ENCODE peak calls at places on chromosome 2, in ten cellular contexts. N is prostate gland, Y is GM12878, X is K562, Z is endothelial cell of umbilical vein, I is spleen, R is GM23338, C is sigmoid colon, L is HCT116, T is SK-N-SH. Q is an unnamed sample.

GRCh38 chr2:26245231-26245732 is 543 bp downstream of the HADHB start:
- DNase-seq in N (peak; percentile 24), Y (peak; percentile 15), X (peak; percentile 30), Z (no peak), I (peak; percentile 87), R (peak; percentile 61), C (peak; percentile 69), L (no peak), T (peak; percentile 62), Q (no peak)

GRCh38 chr2:207180741-207181140 is 15.0 kb upstream of the KLF7 start:
- DNase-seq in N (no peak), Y (no peak), X (no peak), Z (no peak), I (no peak), R (no peak), C (no peak), L (no peak), T (no peak), Q (no peak)

GRCh38 chr2:180196419-180196977 is 189.4 kb upstream of the CWC22 start:
- DNase-seq in N (no peak), Y (no peak), X (no peak), Z (no peak), I (no peak), R (peak; percentile 63), C (no peak), L (no peak), T (no peak), Q (no peak)

GRCh38 chr2:126059379-126059778 is 596.6 kb upstream of the GYPC start:
- DNase-seq in N (no peak), Y (no peak), X (no peak), Z (no peak), I (no peak), R (peak; percentile 0), C (no peak), L (no peak), T (no peak), Q (no peak)

GRCh38 chr2:152402780-152403388 is 67.9 kb downstream of the FMNL2 start:
- DNase-seq in N (no peak), Y (no peak), X (no peak), Z (no peak), I (no peak), R (no peak), C (no peak), L (no peak), T (no peak), Q (no peak)

GRCh38 chr2:11553661-11554429 is 20.0 kb downstream of the GREB1 start:
- DNase-seq in N (no peak), Y (no peak), X (no peak), Z (no peak), I (peak; percentile 22), R (no peak), C (no peak), L (no peak), T (no peak), Q (peak; percentile 25)

GRCh38 chr2:14760169-14760568 is 127.7 kb downstream of the LRATD1 start:
- DNase-seq in N (no peak), Y (no peak), X (no peak), Z (no peak), I (no peak), R (no peak), C (no peak), L (no peak), T (no peak), Q (no peak)

GRCh38 chr2:224837558-224837957 is 121.4 kb upstream of the CCDC195 start:
- DNase-seq in N (no peak), Y (no peak), X (no peak), Z (peak; percentile 95), I (no peak), R (no peak), C (no peak), L (no peak), T (no peak), Q (no peak)

GRCh38 chr2:131035112-131035825 is 58.0 kb downstream of the FAM168B start:
- DNase-seq in N (no peak), Y (no peak), X (no peak), Z (no peak), I (peak; percentile 54), R (peak; percentile 46), C (peak; percentile 55), L (no peak), T (peak; percentile 82), Q (no peak)

GRCh38 chr2:181776336-181776735 is 96.0 kb upstream of the NEUROD1 start:
- DNase-seq in N (no peak), Y (no peak), X (no peak), Z (peak; percentile 65), I (no peak), R (no peak), C (no peak), L (no peak), T (no peak), Q (no peak)

GRCh38 chr2:46540496-46541342 is 61.4 kb downstream of the TMEM247 start:
- DNase-seq in N (no peak), Y (no peak), X (no peak), Z (peak; percentile 10), I (no peak), R (no peak), C (no peak), L (no peak), T (no peak), Q (peak; percentile 90)

GRCh38 chr2:43193652-43193995 is 32.8 kb downstream of the ZFP36L2 start:
- DNase-seq in N (no peak), Y (no peak), X (peak; percentile 39), Z (no peak), I (no peak), R (no peak), C (no peak), L (no peak), T (no peak), Q (no peak)

GRCh38 chr2:43190305-43191052 is 35.9 kb downstream of the ZFP36L2 start:
- DNase-seq in N (no peak), Y (no peak), X (peak; percentile 69), Z (no peak), I (no peak), R (no peak), C (no peak), L (no peak), T (no peak), Q (no peak)

GRCh38 chr2:43193996-43194869 is 32.2 kb downstream of the ZFP36L2 start:
- DNase-seq in N (no peak), Y (peak; percentile 53), X (no peak), Z (no peak), I (no peak), R (no peak), C (no peak), L (no peak), T (no peak), Q (no peak)

GRCh38 chr2:43192039-43192438 is 34.4 kb downstream of the ZFP36L2 start:
- DNase-seq in N (no peak), Y (no peak), X (peak; percentile 43), Z (no peak), I (no peak), R (peak; percentile 83), C (no peak), L (no peak), T (no peak), Q (no peak)

GRCh38 chr2:43192939-43193651 is 33.3 kb downstream of the ZFP36L2 start:
- DNase-seq in N (no peak), Y (no peak), X (no peak), Z (no peak), I (no peak), R (no peak), C (no peak), L (no peak), T (no peak), Q (no peak)
- TF ChIP-seq POLR2AphosphoS5 in N (no peak), Y (no peak), X (no peak), Z (no peak), I (no peak), R (no peak), C (no peak), L (no peak), T (no peak), Q (no peak)

DNA sequence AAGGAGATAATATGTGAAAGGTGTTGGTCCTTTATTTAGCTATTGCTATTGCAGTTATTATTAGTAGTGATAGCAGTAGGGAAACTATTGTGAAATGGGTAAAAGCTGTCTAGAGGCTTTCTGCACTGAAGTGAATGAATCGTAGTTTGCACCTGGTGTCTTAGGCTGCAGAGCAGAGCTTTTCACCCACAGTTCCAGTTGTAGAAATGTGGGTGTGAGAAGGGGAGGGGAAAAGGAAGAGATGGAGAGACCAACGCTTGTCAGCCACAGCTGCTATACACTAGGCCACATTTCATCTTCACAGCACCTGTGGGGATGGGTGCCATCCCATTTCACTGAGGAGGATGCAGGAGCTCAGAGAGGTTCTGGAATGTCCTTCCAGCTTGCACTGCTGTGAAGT is 50.0 kb downstream of the TRPM8 start:
- DNase-seq in N (no peak), Y (no peak), X (no peak), Z (no peak), I (no peak), R (no peak), C (no peak), L (no peak), T (no peak), Q (no peak)
- H3K4me3 ChIP-seq in N (no peak overlapping the region), Y (no peak overlapping the region), X (no peak overlapping the region), Z (no peak overlapping the region), I (no peak overlapping the region), R (no peak overlapping the region), C (no peak overlapping the region), L (no peak overlapping the region), T (no peak overlapping the region), Q (no peak overlapping the region)

DNA sequence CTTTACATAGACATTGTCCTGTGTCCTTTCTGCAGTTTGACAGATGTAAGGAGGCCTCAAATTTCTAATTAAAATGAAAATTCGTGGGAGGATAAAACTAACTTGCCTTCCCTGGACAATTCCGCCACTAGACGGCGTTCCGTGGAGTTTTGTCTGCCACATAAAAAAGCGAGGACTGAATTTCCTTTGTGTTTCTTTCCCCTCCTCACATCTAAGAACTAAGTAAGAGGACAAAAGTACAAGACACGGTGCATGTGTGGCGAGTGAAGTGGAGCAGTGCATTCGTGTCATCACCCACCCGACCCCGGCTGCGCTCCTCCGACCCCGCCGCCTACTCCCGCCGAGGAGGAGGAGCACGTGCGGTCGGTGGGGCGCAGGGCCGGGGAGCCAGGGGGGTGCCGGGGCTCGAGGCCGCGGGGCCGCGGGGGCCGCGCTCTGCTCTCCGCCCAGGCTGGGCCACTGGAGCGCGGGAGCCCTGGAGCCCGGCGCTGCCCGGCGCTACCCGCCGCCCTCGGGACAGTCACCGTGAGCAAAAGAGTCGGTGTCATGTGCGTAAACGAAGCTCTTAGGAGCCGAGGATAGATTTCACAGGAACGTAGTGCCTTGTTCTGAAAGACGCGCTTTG is 10.8 kb downstream of the TBR1 start:
- DNase-seq in N (no peak), Y (no peak), X (no peak), Z (peak; percentile 39), I (no peak), R (peak; percentile 43), C (no peak), L (no peak), T (peak; percentile 49), Q (no peak)
- TF ChIP-seq CTCF in N (no peak), Y (peak; percentile 26), X (no peak), Z (peak; percentile 56), I (peak; percentile 24), R (peak; percentile 58), C (no peak), L (no peak), T (peak; percentile 44), Q (no peak)

DNA sequence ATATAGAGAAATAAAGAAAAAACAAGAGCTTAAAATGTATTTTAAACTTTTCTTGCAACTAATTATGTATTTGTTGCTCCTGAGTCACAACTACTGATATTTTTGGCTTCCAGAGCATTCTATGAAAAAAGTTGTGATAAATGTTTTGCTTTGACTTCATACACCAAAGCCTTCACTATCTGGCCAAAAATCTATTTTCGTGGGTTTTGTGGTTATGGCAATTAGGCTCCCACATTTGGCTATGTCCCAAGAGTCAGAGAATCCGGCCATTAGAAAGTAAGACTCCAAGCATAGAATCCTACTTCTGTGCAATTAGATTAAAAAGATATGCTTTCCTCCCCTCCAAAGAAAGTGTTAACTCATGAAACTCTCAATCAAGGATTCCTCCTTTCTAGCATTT is 1456.1 kb upstream of the ACVR2A start:
- DNase-seq in N (no peak), Y (no peak), X (no peak), Z (no peak), I (no peak), R (no peak), C (no peak), L (no peak), T (no peak), Q (no peak)
- TF ChIP-seq POLR2AphosphoS5 in N (no peak), Y (no peak), X (no peak), Z (no peak), I (no peak), R (no peak), C (no peak), L (no peak), T (no peak), Q (no peak)

Q was measured in vagina.